ENCODE peak calls at places on chromosomes 7 and 10, in eight cellular contexts. One of them, this sample, is unnamed.

GRCh38 chr7:123748171-123748733 is 551 bp downstream of the WASL start:
- DNase-seq in occipital lobe: peak
- DNase-seq in ELR: peak
- DNase-seq in BJ: no peak
- DNase-seq in SHP77 treated with DMSO at 0.1 percent for 48 hours: no peak
- DNase-seq in effector memory CD8-positive, alpha-beta T cell: peak
- DNase-seq in AG10803: peak
- DNase-seq in NCI-H1105: no peak
- DNase-seq in this sample: peak

GRCh38 chr7:1677206-1678069 is 7.4 kb downstream of the ELFN1 start:
- DNase-seq in occipital lobe: no peak
- DNase-seq in ELR: no peak
- DNase-seq in BJ: no peak
- DNase-seq in SHP77 treated with DMSO at 0.1 percent for 48 hours: no peak
- DNase-seq in effector memory CD8-positive, alpha-beta T cell: no peak
- DNase-seq in AG10803: no peak
- DNase-seq in NCI-H1105: no peak
- DNase-seq in this sample: no peak

GRCh38 chr10:49700997-49701396 is 21.5 kb downstream of the C10orf53 start:
- DNase-seq in occipital lobe: no peak
- DNase-seq in ELR: no peak
- DNase-seq in BJ: no peak
- DNase-seq in SHP77 treated with DMSO at 0.1 percent for 48 hours: no peak
- DNase-seq in effector memory CD8-positive, alpha-beta T cell: no peak
- DNase-seq in AG10803: no peak
- DNase-seq in NCI-H1105: peak
- DNase-seq in this sample: no peak

GRCh38 chr10:89207801-89208551 is 859 bp upstream of the CH25H start:
- DNase-seq in occipital lobe: no peak
- DNase-seq in ELR: peak
- DNase-seq in BJ: no peak
- DNase-seq in SHP77 treated with DMSO at 0.1 percent for 48 hours: no peak
- DNase-seq in effector memory CD8-positive, alpha-beta T cell: no peak
- DNase-seq in AG10803: no peak
- DNase-seq in NCI-H1105: no peak
- DNase-seq in this sample: peak

GRCh38 chr10:86334515-86335085 is 32.0 kb downstream of the GRID1 start:
- DNase-seq in occipital lobe: no peak
- DNase-seq in ELR: no peak
- DNase-seq in BJ: no peak
- DNase-seq in SHP77 treated with DMSO at 0.1 percent for 48 hours: no peak
- DNase-seq in effector memory CD8-positive, alpha-beta T cell: no peak
- DNase-seq in AG10803: no peak
- DNase-seq in NCI-H1105: peak
- DNase-seq in this sample: no peak

GRCh38 chr7:24545215-24545614 is 28.0 kb upstream of the PALS2 start:
- DNase-seq in occipital lobe: no peak
- DNase-seq in ELR: no peak
- DNase-seq in BJ: no peak
- DNase-seq in SHP77 treated with DMSO at 0.1 percent for 48 hours: no peak
- DNase-seq in effector memory CD8-positive, alpha-beta T cell: no peak
- DNase-seq in AG10803: no peak
- DNase-seq in NCI-H1105: no peak
- DNase-seq in this sample: no peak

GRCh38 chr7:42914009-42914725 is 2.3 kb upstream of the C7orf25 start:
- DNase-seq in occipital lobe: no peak
- DNase-seq in ELR: peak
- DNase-seq in BJ: peak
- DNase-seq in SHP77 treated with DMSO at 0.1 percent for 48 hours: no peak
- DNase-seq in effector memory CD8-positive, alpha-beta T cell: no peak
- DNase-seq in AG10803: peak
- DNase-seq in NCI-H1105: no peak
- DNase-seq in this sample: peak

GRCh38 chr10:121598261-121599249 is at the start of gene FGFR2:
- DNase-seq in occipital lobe: peak
- DNase-seq in ELR: no peak
- DNase-seq in BJ: no peak
- DNase-seq in SHP77 treated with DMSO at 0.1 percent for 48 hours: no peak
- DNase-seq in effector memory CD8-positive, alpha-beta T cell: no peak
- DNase-seq in AG10803: peak
- DNase-seq in NCI-H1105: peak
- DNase-seq in this sample: peak

GRCh38 chr7:98210513-98211220 is 572 bp upstream of the BHLHA15 start:
- DNase-seq in occipital lobe: peak
- DNase-seq in ELR: no peak
- DNase-seq in BJ: no peak
- DNase-seq in SHP77 treated with DMSO at 0.1 percent for 48 hours: no peak
- DNase-seq in effector memory CD8-positive, alpha-beta T cell: no peak
- DNase-seq in AG10803: peak
- DNase-seq in NCI-H1105: peak
- DNase-seq in this sample: peak

GRCh38 chr7:14293434-14293833 is 304.0 kb upstream of the ETV1 start:
- DNase-seq in occipital lobe: no peak
- DNase-seq in ELR: no peak
- DNase-seq in BJ: no peak
- DNase-seq in SHP77 treated with DMSO at 0.1 percent for 48 hours: no peak
- DNase-seq in effector memory CD8-positive, alpha-beta T cell: no peak
- DNase-seq in AG10803: no peak
- DNase-seq in NCI-H1105: no peak
- DNase-seq in this sample: no peak

This sample was measured in fibroblast of villous mesenchyme.